ENCODE peak calls at places on chromosome 14, in four cellular contexts. One of them, this sample, is unnamed.

GRCh38 chr14:55129428-55130193 is 559 bp downstream of the LGALS3 start:
- DNase-seq in EL: peak; percentile 73
- DNase-seq in activated naive CD8-positive, alpha-beta T cell treated with anti-CD3 and anti-CD28 coated beads, Interleukin-2, amount 50 U/mL, for 24 hours: peak; percentile 55
- DNase-seq in anterior cingulate cortex: no peak
- DNase-seq in this sample: peak; percentile 30

GRCh38 chr14:64725360-64725815 is 21.2 kb downstream of the PLEKHG3 start:
- DNase-seq in EL: no peak
- DNase-seq in activated naive CD8-positive, alpha-beta T cell treated with anti-CD3 and anti-CD28 coated beads, Interleukin-2, amount 50 U/mL, for 24 hours: no peak
- DNase-seq in anterior cingulate cortex: no peak
- DNase-seq in this sample: no peak

GRCh38 chr14:44962573-44963528 is 861 bp downstream of the TOGARAM1 start:
- DNase-seq in EL: peak; percentile 50
- DNase-seq in activated naive CD8-positive, alpha-beta T cell treated with anti-CD3 and anti-CD28 coated beads, Interleukin-2, amount 50 U/mL, for 24 hours: no peak
- DNase-seq in anterior cingulate cortex: no peak
- DNase-seq in this sample: no peak

GRCh38 chr14:67532998-67533753 is at the start of gene PLEKHH1:
- DNase-seq in EL: peak; percentile 84
- DNase-seq in activated naive CD8-positive, alpha-beta T cell treated with anti-CD3 and anti-CD28 coated beads, Interleukin-2, amount 50 U/mL, for 24 hours: peak; percentile 66
- DNase-seq in anterior cingulate cortex: peak; percentile 88
- DNase-seq in this sample: peak; percentile 77

GRCh38 chr14:24235804-24236688 is 3.3 kb downstream of the GMPR2 start:
- DNase-seq in EL: no peak
- DNase-seq in activated naive CD8-positive, alpha-beta T cell treated with anti-CD3 and anti-CD28 coated beads, Interleukin-2, amount 50 U/mL, for 24 hours: no peak
- DNase-seq in anterior cingulate cortex: no peak
- DNase-seq in this sample: no peak

GRCh38 chr14:78359581-78359980 is 189.4 kb downstream of the NRXN3 start:
- DNase-seq in EL: no peak
- DNase-seq in activated naive CD8-positive, alpha-beta T cell treated with anti-CD3 and anti-CD28 coated beads, Interleukin-2, amount 50 U/mL, for 24 hours: no peak
- DNase-seq in anterior cingulate cortex: no peak
- DNase-seq in this sample: no peak

GRCh38 chr14:92586001-92586947 is 72.7 kb downstream of the RIN3 start:
- DNase-seq in EL: peak; percentile 90
- DNase-seq in activated naive CD8-positive, alpha-beta T cell treated with anti-CD3 and anti-CD28 coated beads, Interleukin-2, amount 50 U/mL, for 24 hours: no peak
- DNase-seq in anterior cingulate cortex: no peak
- DNase-seq in this sample: peak; percentile 39

GRCh38 chr14:95322646-95323045 is 2.9 kb upstream of the CLMN start:
- DNase-seq in EL: no peak
- DNase-seq in activated naive CD8-positive, alpha-beta T cell treated with anti-CD3 and anti-CD28 coated beads, Interleukin-2, amount 50 U/mL, for 24 hours: no peak
- DNase-seq in anterior cingulate cortex: no peak
- DNase-seq in this sample: no peak

GRCh38 chr14:82778008-82778407 is 1244.4 kb upstream of the SEL1L start:
- DNase-seq in EL: no peak
- DNase-seq in activated naive CD8-positive, alpha-beta T cell treated with anti-CD3 and anti-CD28 coated beads, Interleukin-2, amount 50 U/mL, for 24 hours: no peak
- DNase-seq in anterior cingulate cortex: no peak
- DNase-seq in this sample: no peak

GRCh38 chr14:103095210-103095778 is 769 bp downstream of the EXOC3L4 start:
- DNase-seq in EL: no peak
- DNase-seq in activated naive CD8-positive, alpha-beta T cell treated with anti-CD3 and anti-CD28 coated beads, Interleukin-2, amount 50 U/mL, for 24 hours: no peak
- DNase-seq in anterior cingulate cortex: no peak
- DNase-seq in this sample: no peak

GRCh38 chr14:50058112-50058511 is 58.3 kb downstream of the VCPKMT start:
- DNase-seq in EL: no peak
- DNase-seq in activated naive CD8-positive, alpha-beta T cell treated with anti-CD3 and anti-CD28 coated beads, Interleukin-2, amount 50 U/mL, for 24 hours: no peak
- DNase-seq in anterior cingulate cortex: no peak
- DNase-seq in this sample: no peak

GRCh38 chr14:21014761-21015190 is 10.1 kb downstream of the NDRG2 start:
- DNase-seq in EL: peak; percentile 81
- DNase-seq in activated naive CD8-positive, alpha-beta T cell treated with anti-CD3 and anti-CD28 coated beads, Interleukin-2, amount 50 U/mL, for 24 hours: peak; percentile 82
- DNase-seq in anterior cingulate cortex: peak; percentile 81
- DNase-seq in this sample: peak; percentile 65

GRCh38 chr14:86420131-86420530 is 890.2 kb downstream of the FLRT2 start:
- DNase-seq in EL: no peak
- DNase-seq in activated naive CD8-positive, alpha-beta T cell treated with anti-CD3 and anti-CD28 coated beads, Interleukin-2, amount 50 U/mL, for 24 hours: no peak
- DNase-seq in anterior cingulate cortex: no peak
- DNase-seq in this sample: no peak

GRCh38 chr14:36988568-36988967 is 183.8 kb downstream of the SLC25A21 start:
- DNase-seq in EL: peak; percentile 30
- DNase-seq in activated naive CD8-positive, alpha-beta T cell treated with anti-CD3 and anti-CD28 coated beads, Interleukin-2, amount 50 U/mL, for 24 hours: no peak
- DNase-seq in anterior cingulate cortex: no peak
- DNase-seq in this sample: peak; percentile 41

GRCh38 chr14:55073856-55074255 is 22.4 kb downstream of the MAPK1IP1L start:
- DNase-seq in EL: peak; percentile 64
- DNase-seq in activated naive CD8-positive, alpha-beta T cell treated with anti-CD3 and anti-CD28 coated beads, Interleukin-2, amount 50 U/mL, for 24 hours: no peak
- DNase-seq in anterior cingulate cortex: no peak
- DNase-seq in this sample: no peak

GRCh38 chr14:54893151-54893760 is 9.4 kb downstream of the GCH1 start:
- DNase-seq in EL: peak; percentile 76
- DNase-seq in activated naive CD8-positive, alpha-beta T cell treated with anti-CD3 and anti-CD28 coated beads, Interleukin-2, amount 50 U/mL, for 24 hours: peak; percentile 24
- DNase-seq in anterior cingulate cortex: no peak
- DNase-seq in this sample: peak; percentile 68

GRCh38 chr14:58907803-58908202 is 270.0 kb downstream of the DACT1 start:
- DNase-seq in EL: peak; percentile 6
- DNase-seq in activated naive CD8-positive, alpha-beta T cell treated with anti-CD3 and anti-CD28 coated beads, Interleukin-2, amount 50 U/mL, for 24 hours: no peak
- DNase-seq in anterior cingulate cortex: no peak
- DNase-seq in this sample: no peak

GRCh38 chr14:26191666-26192065 is 406.2 kb downstream of the NOVA1 start:
- DNase-seq in EL: no peak
- DNase-seq in activated naive CD8-positive, alpha-beta T cell treated with anti-CD3 and anti-CD28 coated beads, Interleukin-2, amount 50 U/mL, for 24 hours: no peak
- DNase-seq in anterior cingulate cortex: no peak
- DNase-seq in this sample: no peak

GRCh38 chr14:100123618-100124017 is 35.8 kb downstream of the DEGS2 start:
- DNase-seq in EL: no peak
- DNase-seq in activated naive CD8-positive, alpha-beta T cell treated with anti-CD3 and anti-CD28 coated beads, Interleukin-2, amount 50 U/mL, for 24 hours: no peak
- DNase-seq in anterior cingulate cortex: no peak
- DNase-seq in this sample: no peak

GRCh38 chr14:68079941-68080697 is 260.5 kb downstream of the RAD51B start:
- DNase-seq in EL: no peak
- DNase-seq in activated naive CD8-positive, alpha-beta T cell treated with anti-CD3 and anti-CD28 coated beads, Interleukin-2, amount 50 U/mL, for 24 hours: no peak
- DNase-seq in anterior cingulate cortex: no peak
- DNase-seq in this sample: no peak

GRCh38 chr14:71492346-71492745 is 439.9 kb upstream of the RGS6 start:
- DNase-seq in EL: no peak
- DNase-seq in activated naive CD8-positive, alpha-beta T cell treated with anti-CD3 and anti-CD28 coated beads, Interleukin-2, amount 50 U/mL, for 24 hours: no peak
- DNase-seq in anterior cingulate cortex: no peak
- DNase-seq in this sample: no peak

GRCh38 chr14:83171761-83172160 is 1638.1 kb upstream of the SEL1L start:
- DNase-seq in EL: no peak
- DNase-seq in activated naive CD8-positive, alpha-beta T cell treated with anti-CD3 and anti-CD28 coated beads, Interleukin-2, amount 50 U/mL, for 24 hours: no peak
- DNase-seq in anterior cingulate cortex: no peak
- DNase-seq in this sample: no peak

GRCh38 chr14:101501341-101501740 is 60.0 kb upstream of the DIO3 start:
- DNase-seq in EL: no peak
- DNase-seq in activated naive CD8-positive, alpha-beta T cell treated with anti-CD3 and anti-CD28 coated beads, Interleukin-2, amount 50 U/mL, for 24 hours: no peak
- DNase-seq in anterior cingulate cortex: no peak
- DNase-seq in this sample: no peak

This sample was measured in kidney glomerular epithelial cell.